ENCODE peak calls at places on chromosomes 16 and 17, in seven cellular contexts. One of them, this sample, is unnamed.

GRCh38 chr17:75031972-75032895 is 14.5 kb downstream of the ATP5PD start:
- DNase-seq in pancreas: peak; percentile 60
- DNase-seq in heart left ventricle: peak; percentile 69
- DNase-seq in keratinocyte: no peak
- DNase-seq in ovary: peak; percentile 88
- DNase-seq in gastrocnemius medialis: peak; percentile 47
- DNase-seq in A549: peak; percentile 86
- DNase-seq in this sample: peak; percentile 89

GRCh38 chr16:57156351-57156703 is 29.5 kb downstream of the PSME3IP1 start:
- DNase-seq in heart left ventricle: no peak
- DNase-seq in gastrocnemius medialis: no peak
- DNase-seq in A549: no peak
- DNase-seq in ovary: no peak
- DNase-seq in pancreas: no peak
- DNase-seq in keratinocyte: no peak
- DNase-seq in this sample: no peak

GRCh38 chr16:84599528-84600202 is 18.2 kb downstream of the COTL1 start:
- DNase-seq in keratinocyte: no peak
- DNase-seq in A549: peak; percentile 46
- DNase-seq in ovary: peak; percentile 47
- DNase-seq in pancreas: peak; percentile 58
- DNase-seq in gastrocnemius medialis: no peak
- DNase-seq in heart left ventricle: peak; percentile 84
- DNase-seq in this sample: peak; percentile 72

GRCh38 chr17:6574689-6575595 is 18.6 kb upstream of the PITPNM3 start:
- DNase-seq in keratinocyte: no peak
- DNase-seq in pancreas: peak; percentile 53
- DNase-seq in ovary: no peak
- DNase-seq in gastrocnemius medialis: no peak
- DNase-seq in heart left ventricle: no peak
- DNase-seq in A549: no peak
- DNase-seq in this sample: no peak

GRCh38 chr17:63675607-63676539 is 24.1 kb downstream of the LIMD2 start:
- DNase-seq in heart left ventricle: no peak
- DNase-seq in A549: peak; percentile 40
- DNase-seq in gastrocnemius medialis: no peak
- DNase-seq in pancreas: peak; percentile 92
- DNase-seq in keratinocyte: no peak
- DNase-seq in ovary: peak; percentile 73
- DNase-seq in this sample: peak; percentile 90

GRCh38 chr17:43018008-43018853 is 4.0 kb downstream of the VAT1 start:
- DNase-seq in pancreas: no peak
- DNase-seq in keratinocyte: no peak
- DNase-seq in ovary: peak; percentile 42
- DNase-seq in gastrocnemius medialis: no peak
- DNase-seq in heart left ventricle: no peak
- DNase-seq in A549: peak; percentile 65
- DNase-seq in this sample: no peak

GRCh38 chr17:62722625-62723024 is 85.5 kb downstream of the MARCHF10 start:
- DNase-seq in heart left ventricle: no peak
- DNase-seq in A549: no peak
- DNase-seq in gastrocnemius medialis: no peak
- DNase-seq in keratinocyte: no peak
- DNase-seq in ovary: no peak
- DNase-seq in pancreas: no peak
- DNase-seq in this sample: no peak

GRCh38 chr16:66616592-66616991 is 12.1 kb downstream of the CMTM3 start:
- DNase-seq in keratinocyte: no peak
- DNase-seq in ovary: no peak
- DNase-seq in pancreas: no peak
- DNase-seq in gastrocnemius medialis: no peak
- DNase-seq in heart left ventricle: no peak
- DNase-seq in A549: no peak
- DNase-seq in this sample: no peak

GRCh38 chr17:57628421-57628820 is 116.7 kb downstream of the CCDC182 start:
- DNase-seq in gastrocnemius medialis: no peak
- DNase-seq in pancreas: no peak
- DNase-seq in keratinocyte: no peak
- DNase-seq in ovary: no peak
- DNase-seq in heart left ventricle: no peak
- DNase-seq in A549: no peak
- DNase-seq in this sample: no peak

GRCh38 chr17:14225153-14226004 is 11.3 kb downstream of the CDRT15 start:
- DNase-seq in heart left ventricle: no peak
- DNase-seq in ovary: no peak
- DNase-seq in keratinocyte: no peak
- DNase-seq in pancreas: no peak
- DNase-seq in A549: no peak
- DNase-seq in gastrocnemius medialis: no peak
- DNase-seq in this sample: no peak

GRCh38 chr16:78177927-78178326 is 78.5 kb downstream of the WWOX start:
- DNase-seq in heart left ventricle: no peak
- DNase-seq in A549: no peak
- DNase-seq in gastrocnemius medialis: no peak
- DNase-seq in ovary: no peak
- DNase-seq in keratinocyte: no peak
- DNase-seq in pancreas: no peak
- DNase-seq in this sample: no peak

GRCh38 chr16:7304257-7304656 is 28.4 kb upstream of the RBFOX1 start:
- DNase-seq in pancreas: no peak
- DNase-seq in ovary: no peak
- DNase-seq in A549: no peak
- DNase-seq in keratinocyte: no peak
- DNase-seq in heart left ventricle: peak; percentile 49
- DNase-seq in gastrocnemius medialis: no peak
- DNase-seq in this sample: no peak

GRCh38 chr17:8039611-8040168 is 831 bp downstream of the ALOX15B start:
- DNase-seq in pancreas: no peak
- DNase-seq in heart left ventricle: no peak
- DNase-seq in ovary: no peak
- DNase-seq in A549: no peak
- DNase-seq in gastrocnemius medialis: no peak
- DNase-seq in keratinocyte: no peak
- DNase-seq in this sample: no peak

GRCh38 chr17:40450175-40450574 is 6.9 kb downstream of the IGFBP4 start:
- DNase-seq in heart left ventricle: no peak
- DNase-seq in ovary: peak; percentile 67
- DNase-seq in gastrocnemius medialis: no peak
- DNase-seq in A549: peak; percentile 87
- DNase-seq in pancreas: peak; percentile 51
- DNase-seq in keratinocyte: no peak
- DNase-seq in this sample: no peak

GRCh38 chr17:82020874-82021727 is 1.6 kb downstream of the CENPX start:
- DNase-seq in pancreas: peak; percentile 79
- DNase-seq in A549: peak; percentile 90
- DNase-seq in gastrocnemius medialis: peak; percentile 58
- DNase-seq in ovary: peak; percentile 58
- DNase-seq in heart left ventricle: no peak
- DNase-seq in keratinocyte: no peak
- DNase-seq in this sample: peak; percentile 77

GRCh38 chr16:57204675-57205074 is 18.5 kb downstream of the RSPRY1 start:
- DNase-seq in A549: no peak
- DNase-seq in ovary: no peak
- DNase-seq in gastrocnemius medialis: no peak
- DNase-seq in heart left ventricle: no peak
- DNase-seq in pancreas: no peak
- DNase-seq in keratinocyte: no peak
- DNase-seq in this sample: no peak

GRCh38 chr16:19704321-19705130 is 13.5 kb downstream of the KNOP1 start:
- DNase-seq in gastrocnemius medialis: peak; percentile 30
- DNase-seq in A549: peak; percentile 28
- DNase-seq in ovary: peak; percentile 62
- DNase-seq in heart left ventricle: no peak
- DNase-seq in keratinocyte: no peak
- DNase-seq in pancreas: no peak
- DNase-seq in this sample: no peak

GRCh38 chr16:89913408-89914387 is 5.0 kb upstream of the MC1R start:
- DNase-seq in heart left ventricle: no peak
- DNase-seq in A549: no peak
- DNase-seq in gastrocnemius medialis: no peak
- DNase-seq in keratinocyte: no peak
- DNase-seq in pancreas: no peak
- DNase-seq in ovary: no peak
- DNase-seq in this sample: no peak

GRCh38 chr17:50956750-50957523 is 90.8 kb upstream of the TOB1 start:
- DNase-seq in heart left ventricle: peak; percentile 83
- DNase-seq in A549: peak; percentile 69
- DNase-seq in pancreas: peak; percentile 63
- DNase-seq in ovary: peak; percentile 75
- DNase-seq in keratinocyte: no peak
- DNase-seq in gastrocnemius medialis: no peak
- DNase-seq in this sample: peak; percentile 66

GRCh38 chr17:63996430-63997182 is 1.5 kb upstream of the PRR29 start:
- DNase-seq in keratinocyte: no peak
- DNase-seq in ovary: no peak
- DNase-seq in pancreas: no peak
- DNase-seq in gastrocnemius medialis: no peak
- DNase-seq in heart left ventricle: peak; percentile 21
- DNase-seq in A549: no peak
- DNase-seq in this sample: no peak

GRCh38 chr16:1890701-1891035 is 18.7 kb upstream of the MEIOB start:
- DNase-seq in A549: no peak
- DNase-seq in ovary: no peak
- DNase-seq in gastrocnemius medialis: no peak
- DNase-seq in pancreas: no peak
- DNase-seq in heart left ventricle: peak; percentile 7
- DNase-seq in keratinocyte: no peak
- DNase-seq in this sample: no peak
- H3K4me1 ChIP-seq in A549: peaks cover 6% of the 10 kb centered on the region
- H3K4me1 ChIP-seq in ovary: no peaks in the 10 kb centered on the region
- H3K4me1 ChIP-seq in gastrocnemius medialis: no peaks in the 10 kb centered on the region
- H3K4me1 ChIP-seq in pancreas: no peaks in the 10 kb centered on the region
- H3K4me1 ChIP-seq in heart left ventricle: no peaks in the 10 kb centered on the region
- H3K4me1 ChIP-seq in keratinocyte: no peaks in the 10 kb centered on the region
- H3K4me1 ChIP-seq in this sample: no peaks in the 10 kb centered on the region

GRCh38 chr17:61463068-61463980 is 11.1 kb downstream of the TBX4 start:
- DNase-seq in heart left ventricle: no peak
- DNase-seq in keratinocyte: no peak
- DNase-seq in gastrocnemius medialis: no peak
- DNase-seq in ovary: no peak
- DNase-seq in A549: no peak
- DNase-seq in pancreas: no peak
- DNase-seq in this sample: no peak
- TF ChIP-seq CTCF in heart left ventricle: no peak
- TF ChIP-seq CTCF in keratinocyte: no peak
- TF ChIP-seq CTCF in gastrocnemius medialis: no peak
- TF ChIP-seq CTCF in ovary: no peak
- TF ChIP-seq CTCF in A549: no peak
- TF ChIP-seq CTCF in pancreas: no peak
- TF ChIP-seq CTCF in this sample: no peak

DNA sequence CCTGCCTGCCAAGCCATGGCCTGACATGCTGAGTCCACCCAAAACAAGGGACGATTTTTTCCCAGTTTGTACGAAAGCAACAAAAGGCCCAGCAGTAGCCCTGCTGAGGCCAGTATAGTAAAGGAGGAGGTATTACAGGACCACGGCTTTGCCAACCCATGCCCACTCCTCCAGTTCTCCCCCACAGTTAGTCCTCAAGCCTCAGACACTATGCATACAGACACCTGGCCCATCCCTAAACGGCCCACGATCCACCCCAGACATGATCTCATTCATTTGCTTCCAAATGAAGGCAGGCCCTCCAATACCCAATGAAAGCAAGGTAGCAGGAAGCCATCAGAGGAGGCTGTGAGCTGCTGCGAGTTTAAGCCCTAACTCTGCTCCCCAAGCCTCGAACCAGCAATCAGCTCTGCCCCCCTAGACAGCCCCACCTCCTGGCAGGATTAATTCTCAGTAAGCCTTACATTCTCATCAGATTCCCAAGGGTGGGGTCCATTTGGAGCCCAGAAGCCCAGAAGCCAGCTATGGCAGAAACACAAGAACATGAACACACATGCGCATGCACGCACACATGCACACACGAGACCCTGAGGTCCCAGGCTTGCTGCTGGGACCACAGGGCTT is 4.9 kb downstream of the HDAC5 start:
- DNase-seq in gastrocnemius medialis: no peak
- DNase-seq in ovary: no peak
- DNase-seq in keratinocyte: no peak
- DNase-seq in A549: no peak
- DNase-seq in heart left ventricle: no peak
- DNase-seq in pancreas: no peak
- DNase-seq in this sample: no peak
- H3K4me1 ChIP-seq in gastrocnemius medialis: peaks cover 80% of the 10 kb centered on the region
- H3K4me1 ChIP-seq in ovary: peaks cover 18% of the 10 kb centered on the region
- H3K4me1 ChIP-seq in keratinocyte: peaks cover 3% of the 10 kb centered on the region
- H3K4me1 ChIP-seq in A549: peaks cover 21% of the 10 kb centered on the region
- H3K4me1 ChIP-seq in heart left ventricle: peaks cover 88% of the 10 kb centered on the region
- H3K4me1 ChIP-seq in pancreas: no peaks in the 10 kb centered on the region
- H3K4me1 ChIP-seq in this sample: no peaks in the 10 kb centered on the region

GRCh38 chr17:1076299-1076981 is 79.5 kb downstream of the TIMM22 start:
- DNase-seq in ovary: no peak
- DNase-seq in heart left ventricle: peak; percentile 24
- DNase-seq in pancreas: no peak
- DNase-seq in gastrocnemius medialis: no peak
- DNase-seq in A549: no peak
- DNase-seq in keratinocyte: no peak
- DNase-seq in this sample: no peak

GRCh38 chr17:1077536-1078061 is 80.7 kb downstream of the TIMM22 start:
- DNase-seq in ovary: no peak
- DNase-seq in pancreas: no peak
- DNase-seq in gastrocnemius medialis: no peak
- DNase-seq in heart left ventricle: peak; percentile 40
- DNase-seq in A549: no peak
- DNase-seq in keratinocyte: no peak
- DNase-seq in this sample: no peak

GRCh38 chr17:1076982-1077302 is 80.0 kb downstream of the TIMM22 start:
- DNase-seq in keratinocyte: no peak
- DNase-seq in A549: no peak
- DNase-seq in gastrocnemius medialis: no peak
- DNase-seq in pancreas: no peak
- DNase-seq in ovary: no peak
- DNase-seq in heart left ventricle: no peak
- DNase-seq in this sample: no peak

GRCh38 chr17:1078831-1079561 is 82.1 kb downstream of the TIMM22 start:
- DNase-seq in pancreas: no peak
- DNase-seq in heart left ventricle: peak; percentile 80
- DNase-seq in keratinocyte: no peak
- DNase-seq in A549: no peak
- DNase-seq in ovary: peak; percentile 42
- DNase-seq in gastrocnemius medialis: no peak
- DNase-seq in this sample: no peak

DNA sequence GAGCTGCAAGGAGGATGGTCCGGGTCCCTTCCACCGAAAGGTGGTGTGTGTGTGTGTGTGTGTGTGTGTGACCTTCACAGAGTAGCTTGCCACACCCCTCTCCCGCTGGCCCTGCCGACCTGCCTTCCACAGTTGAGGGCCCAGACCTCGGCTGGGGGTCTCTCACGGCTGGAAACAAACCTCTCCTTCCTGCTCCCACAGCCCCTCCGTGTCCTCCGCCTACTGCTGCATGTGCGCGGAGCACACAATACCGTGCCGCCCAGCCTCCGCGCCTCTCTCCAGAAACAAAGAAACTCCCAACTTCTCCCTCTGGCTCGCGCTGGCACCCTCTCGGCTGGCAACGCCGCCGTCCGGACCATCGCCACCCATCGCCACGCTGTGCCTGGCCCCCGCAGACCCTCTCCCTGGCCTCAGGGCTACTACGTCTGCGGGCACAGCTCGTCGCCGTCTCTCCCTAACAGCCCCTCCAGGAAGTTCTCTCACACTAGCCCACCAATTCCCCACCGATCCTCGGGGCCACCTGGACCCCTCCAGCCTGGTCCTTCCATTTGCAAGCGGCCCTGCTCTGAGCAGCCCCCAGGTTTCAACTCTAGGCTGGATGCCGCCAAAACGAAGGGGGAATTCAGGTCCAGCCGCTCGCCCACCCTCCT is 81.3 kb downstream of the TIMM22 start:
- DNase-seq in pancreas: no peak
- DNase-seq in heart left ventricle: peak; percentile 48
- DNase-seq in gastrocnemius medialis: no peak
- DNase-seq in ovary: no peak
- DNase-seq in keratinocyte: no peak
- DNase-seq in A549: no peak
- DNase-seq in this sample: no peak
- TF ChIP-seq CTCF in pancreas: no peak
- TF ChIP-seq CTCF in heart left ventricle: no peak
- TF ChIP-seq CTCF in gastrocnemius medialis: no peak
- TF ChIP-seq CTCF in ovary: no peak
- TF ChIP-seq CTCF in keratinocyte: no peak
- TF ChIP-seq CTCF in A549: no peak
- TF ChIP-seq CTCF in this sample: no peak